ENCODE peak calls at places on chromosomes 16 and 17, in ten cellular contexts. One of them, this sample, is unnamed.
A peak's percentile ranks its signal among the peaks of the same experiment; 100 is the strongest.

GRCh38 chr16:19114359-19115147 is 789 bp downstream of the ITPRIPL2 start:
- DNase-seq in hypothalamus: no peak
- DNase-seq in endodermal cell: peak; percentile 87
- DNase-seq in T-helper 1 cell: no peak
- DNase-seq in ELR: peak; percentile 78
- DNase-seq in central memory CD4-positive, alpha-beta T cell: no peak
- DNase-seq in mucosa of descending colon: peak; percentile 81
- DNase-seq in activated CD4-positive, alpha-beta T cell treated with anti-CD3 and anti-CD28 coated beads, Interleukin-2, amount 10 ng/mL, durations not matched to agents 7 days and 5 days: no peak
- DNase-seq in ACHN: peak; percentile 55
- DNase-seq in head of caudate nucleus: no peak
- DNase-seq in this sample: peak; percentile 74

GRCh38 chr17:74862108-74862901 is 2.6 kb upstream of the GRIN2C start:
- DNase-seq in ACHN: peak; percentile 59
- DNase-seq in ELR: peak; percentile 73
- DNase-seq in hypothalamus: peak; percentile 29
- DNase-seq in head of caudate nucleus: peak; percentile 84
- DNase-seq in activated CD4-positive, alpha-beta T cell treated with anti-CD3 and anti-CD28 coated beads, Interleukin-2, amount 10 ng/mL, durations not matched to agents 7 days and 5 days: peak; percentile 75
- DNase-seq in T-helper 1 cell: peak; percentile 57
- DNase-seq in mucosa of descending colon: no peak
- DNase-seq in central memory CD4-positive, alpha-beta T cell: peak; percentile 42
- DNase-seq in endodermal cell: peak; percentile 98
- DNase-seq in this sample: peak; percentile 83

GRCh38 chr17:5364156-5364555 is 55.3 kb downstream of the NUP88 start:
- DNase-seq in activated CD4-positive, alpha-beta T cell treated with anti-CD3 and anti-CD28 coated beads, Interleukin-2, amount 10 ng/mL, durations not matched to agents 7 days and 5 days: no peak
- DNase-seq in head of caudate nucleus: no peak
- DNase-seq in endodermal cell: no peak
- DNase-seq in central memory CD4-positive, alpha-beta T cell: no peak
- DNase-seq in ACHN: no peak
- DNase-seq in T-helper 1 cell: no peak
- DNase-seq in hypothalamus: no peak
- DNase-seq in mucosa of descending colon: no peak
- DNase-seq in ELR: peak; percentile 38
- DNase-seq in this sample: no peak

GRCh38 chr16:31033709-31034492 is 543 bp downstream of the STX4 start:
- DNase-seq in ELR: peak; percentile 88
- DNase-seq in activated CD4-positive, alpha-beta T cell treated with anti-CD3 and anti-CD28 coated beads, Interleukin-2, amount 10 ng/mL, durations not matched to agents 7 days and 5 days: peak; percentile 92
- DNase-seq in mucosa of descending colon: peak; percentile 95
- DNase-seq in T-helper 1 cell: peak; percentile 84
- DNase-seq in head of caudate nucleus: peak; percentile 96
- DNase-seq in ACHN: peak; percentile 90
- DNase-seq in central memory CD4-positive, alpha-beta T cell: peak; percentile 81
- DNase-seq in endodermal cell: peak; percentile 93
- DNase-seq in hypothalamus: peak; percentile 79
- DNase-seq in this sample: peak; percentile 84

GRCh38 chr16:66365588-66365987 is 903 bp upstream of the CDH5 start:
- DNase-seq in ACHN: no peak
- DNase-seq in activated CD4-positive, alpha-beta T cell treated with anti-CD3 and anti-CD28 coated beads, Interleukin-2, amount 10 ng/mL, durations not matched to agents 7 days and 5 days: no peak
- DNase-seq in mucosa of descending colon: no peak
- DNase-seq in ELR: no peak
- DNase-seq in endodermal cell: peak; percentile 38
- DNase-seq in central memory CD4-positive, alpha-beta T cell: no peak
- DNase-seq in hypothalamus: no peak
- DNase-seq in T-helper 1 cell: no peak
- DNase-seq in head of caudate nucleus: no peak
- DNase-seq in this sample: no peak

GRCh38 chr17:64273006-64273405 is 9.9 kb upstream of the TEX2 start:
- DNase-seq in activated CD4-positive, alpha-beta T cell treated with anti-CD3 and anti-CD28 coated beads, Interleukin-2, amount 10 ng/mL, durations not matched to agents 7 days and 5 days: no peak
- DNase-seq in T-helper 1 cell: no peak
- DNase-seq in ELR: no peak
- DNase-seq in mucosa of descending colon: no peak
- DNase-seq in hypothalamus: no peak
- DNase-seq in endodermal cell: no peak
- DNase-seq in ACHN: no peak
- DNase-seq in central memory CD4-positive, alpha-beta T cell: no peak
- DNase-seq in head of caudate nucleus: no peak
- DNase-seq in this sample: no peak

GRCh38 chr16:82187829-82188228 is 17.8 kb upstream of the MPHOSPH6 start:
- DNase-seq in ACHN: no peak
- DNase-seq in mucosa of descending colon: no peak
- DNase-seq in head of caudate nucleus: no peak
- DNase-seq in hypothalamus: no peak
- DNase-seq in endodermal cell: no peak
- DNase-seq in activated CD4-positive, alpha-beta T cell treated with anti-CD3 and anti-CD28 coated beads, Interleukin-2, amount 10 ng/mL, durations not matched to agents 7 days and 5 days: no peak
- DNase-seq in T-helper 1 cell: no peak
- DNase-seq in ELR: no peak
- DNase-seq in central memory CD4-positive, alpha-beta T cell: no peak
- DNase-seq in this sample: no peak

GRCh38 chr17:68556551-68556950 is 44.3 kb downstream of the PRKAR1A start:
- DNase-seq in central memory CD4-positive, alpha-beta T cell: no peak
- DNase-seq in ELR: no peak
- DNase-seq in activated CD4-positive, alpha-beta T cell treated with anti-CD3 and anti-CD28 coated beads, Interleukin-2, amount 10 ng/mL, durations not matched to agents 7 days and 5 days: no peak
- DNase-seq in head of caudate nucleus: no peak
- DNase-seq in mucosa of descending colon: no peak
- DNase-seq in T-helper 1 cell: no peak
- DNase-seq in ACHN: no peak
- DNase-seq in hypothalamus: no peak
- DNase-seq in endodermal cell: no peak
- DNase-seq in this sample: no peak

GRCh38 chr16:50861926-50862325 is 120.0 kb downstream of the CYLD start:
- DNase-seq in activated CD4-positive, alpha-beta T cell treated with anti-CD3 and anti-CD28 coated beads, Interleukin-2, amount 10 ng/mL, durations not matched to agents 7 days and 5 days: no peak
- DNase-seq in central memory CD4-positive, alpha-beta T cell: no peak
- DNase-seq in ACHN: no peak
- DNase-seq in ELR: peak; percentile 89
- DNase-seq in hypothalamus: no peak
- DNase-seq in mucosa of descending colon: no peak
- DNase-seq in head of caudate nucleus: no peak
- DNase-seq in T-helper 1 cell: no peak
- DNase-seq in endodermal cell: no peak
- DNase-seq in this sample: no peak

GRCh38 chr17:82060614-82061013 is 5.0 kb downstream of the DUS1L start:
- DNase-seq in central memory CD4-positive, alpha-beta T cell: no peak
- DNase-seq in hypothalamus: no peak
- DNase-seq in head of caudate nucleus: no peak
- DNase-seq in ELR: no peak
- DNase-seq in activated CD4-positive, alpha-beta T cell treated with anti-CD3 and anti-CD28 coated beads, Interleukin-2, amount 10 ng/mL, durations not matched to agents 7 days and 5 days: no peak
- DNase-seq in ACHN: no peak
- DNase-seq in endodermal cell: no peak
- DNase-seq in T-helper 1 cell: no peak
- DNase-seq in mucosa of descending colon: peak; percentile 50
- DNase-seq in this sample: no peak

GRCh38 chr17:61766520-61766919 is 96.8 kb downstream of the BRIP1 start:
- DNase-seq in ACHN: no peak
- DNase-seq in ELR: peak; percentile 94
- DNase-seq in activated CD4-positive, alpha-beta T cell treated with anti-CD3 and anti-CD28 coated beads, Interleukin-2, amount 10 ng/mL, durations not matched to agents 7 days and 5 days: no peak
- DNase-seq in mucosa of descending colon: no peak
- DNase-seq in endodermal cell: no peak
- DNase-seq in central memory CD4-positive, alpha-beta T cell: no peak
- DNase-seq in hypothalamus: no peak
- DNase-seq in head of caudate nucleus: no peak
- DNase-seq in T-helper 1 cell: no peak
- DNase-seq in this sample: no peak

GRCh38 chr17:36089888-36090836 is at the start of gene CCL3:
- DNase-seq in hypothalamus: no peak
- DNase-seq in ACHN: no peak
- DNase-seq in T-helper 1 cell: no peak
- DNase-seq in endodermal cell: no peak
- DNase-seq in mucosa of descending colon: no peak
- DNase-seq in central memory CD4-positive, alpha-beta T cell: no peak
- DNase-seq in activated CD4-positive, alpha-beta T cell treated with anti-CD3 and anti-CD28 coated beads, Interleukin-2, amount 10 ng/mL, durations not matched to agents 7 days and 5 days: no peak
- DNase-seq in ELR: peak; percentile 31
- DNase-seq in head of caudate nucleus: no peak
- DNase-seq in this sample: no peak

GRCh38 chr17:29567362-29568330 is 809 bp upstream of the ABHD15 start:
- DNase-seq in mucosa of descending colon: peak; percentile 90
- DNase-seq in ELR: peak; percentile 75
- DNase-seq in activated CD4-positive, alpha-beta T cell treated with anti-CD3 and anti-CD28 coated beads, Interleukin-2, amount 10 ng/mL, durations not matched to agents 7 days and 5 days: peak; percentile 82
- DNase-seq in hypothalamus: no peak
- DNase-seq in T-helper 1 cell: peak; percentile 67
- DNase-seq in ACHN: peak; percentile 69
- DNase-seq in head of caudate nucleus: peak; percentile 52
- DNase-seq in endodermal cell: peak; percentile 93
- DNase-seq in central memory CD4-positive, alpha-beta T cell: peak; percentile 72
- DNase-seq in this sample: peak; percentile 75

GRCh38 chr17:41538565-41538991 is 10.5 kb upstream of the KRT19 start:
- DNase-seq in T-helper 1 cell: no peak
- DNase-seq in endodermal cell: peak; percentile 73
- DNase-seq in ELR: peak; percentile 56
- DNase-seq in hypothalamus: no peak
- DNase-seq in ACHN: peak; percentile 74
- DNase-seq in activated CD4-positive, alpha-beta T cell treated with anti-CD3 and anti-CD28 coated beads, Interleukin-2, amount 10 ng/mL, durations not matched to agents 7 days and 5 days: no peak
- DNase-seq in head of caudate nucleus: no peak
- DNase-seq in central memory CD4-positive, alpha-beta T cell: no peak
- DNase-seq in mucosa of descending colon: no peak
- DNase-seq in this sample: peak; percentile 55

GRCh38 chr17:36901506-36901905 is 35.8 kb upstream of the LHX1 start:
- DNase-seq in mucosa of descending colon: no peak
- DNase-seq in central memory CD4-positive, alpha-beta T cell: no peak
- DNase-seq in hypothalamus: no peak
- DNase-seq in ACHN: peak; percentile 97
- DNase-seq in head of caudate nucleus: no peak
- DNase-seq in T-helper 1 cell: no peak
- DNase-seq in activated CD4-positive, alpha-beta T cell treated with anti-CD3 and anti-CD28 coated beads, Interleukin-2, amount 10 ng/mL, durations not matched to agents 7 days and 5 days: no peak
- DNase-seq in endodermal cell: peak; percentile 91
- DNase-seq in ELR: peak; percentile 55
- DNase-seq in this sample: peak; percentile 81

GRCh38 chr16:11325404-11326083 is 19.7 kb upstream of the RMI2 start:
- DNase-seq in head of caudate nucleus: no peak
- DNase-seq in hypothalamus: no peak
- DNase-seq in ELR: no peak
- DNase-seq in T-helper 1 cell: no peak
- DNase-seq in central memory CD4-positive, alpha-beta T cell: no peak
- DNase-seq in mucosa of descending colon: no peak
- DNase-seq in activated CD4-positive, alpha-beta T cell treated with anti-CD3 and anti-CD28 coated beads, Interleukin-2, amount 10 ng/mL, durations not matched to agents 7 days and 5 days: peak; percentile 60
- DNase-seq in endodermal cell: no peak
- DNase-seq in ACHN: no peak
- DNase-seq in this sample: no peak

This sample was measured in ELF-1.